ENCODE peak calls at places on chromosome 20, in five cellular contexts. Y is CD4-positive, alpha-beta T cell; I is WTC11; B is posterior cingulate gyrus; P is erythroblast. H is an unnamed sample.

GRCh38 chr20:57654998-57655811 is 35.0 kb upstream of the ZBP1 start:
- DNase-seq in Y (no peak), I (peak; percentile 52), B (peak; percentile 2), P (no peak), H (no peak)

GRCh38 chr20:39853664-39854063 is 835.4 kb downstream of the MAFB start:
- DNase-seq in Y (no peak), I (peak; percentile 30), B (no peak), P (no peak), H (no peak)

GRCh38 chr20:58084566-58084965 is 143.9 kb downstream of the ANKRD60 start:
- DNase-seq in Y (no peak), I (no peak), B (no peak), P (no peak), H (no peak)

GRCh38 chr20:38152175-38153010 is 12.7 kb downstream of the TGM2 start:
- DNase-seq in Y (no peak), I (no peak), B (no peak), P (no peak), H (no peak)

GRCh38 chr20:8154636-8155035 is 22.6 kb downstream of the PLCB1 start:
- DNase-seq in Y (no peak), I (no peak), B (no peak), P (no peak), H (no peak)

GRCh38 chr20:9949563-9949962 is 85.2 kb upstream of the ANKEF1 start:
- DNase-seq in Y (no peak), I (no peak), B (no peak), P (no peak), H (no peak)

GRCh38 chr20:41340327-41341055 is at the start of gene LPIN3:
- DNase-seq in Y (peak; percentile 27), I (peak; percentile 94), B (peak; percentile 26), P (peak; percentile 89), H (peak; percentile 18)

GRCh38 chr20:25230177-25230831 is 17.6 kb upstream of the PYGB start:
- DNase-seq in Y (no peak), I (no peak), B (no peak), P (no peak), H (no peak)

H was measured in dorsolateral prefrontal cortex.